ENCODE peak calls at places on chromosomes 12 and 14, in five cellular contexts. S is choroid plexus epithelial cell, F is heart left ventricle, H is fibroblast of pulmonary artery, N is coronary artery. E is an unnamed sample.

GRCh38 chr14:50012644-50013043 is 103.7 kb downstream of the VCPKMT start:
- DNase-seq in S (peak; percentile 59), H (no peak), N (no peak), F (no peak), E (no peak)

GRCh38 chr12:127398026-127398715 is 868.8 kb upstream of the TMEM132C start:
- DNase-seq in H (no peak), F (no peak), N (no peak), S (no peak), E (no peak)

GRCh38 chr12:89352242-89352491 is 134 bp downstream of the DUSP6 start:
- DNase-seq in S (no peak), F (no peak), H (no peak), N (no peak), E (no peak)

GRCh38 chr14:65237023-65237814 is 134.9 kb upstream of the MAX start:
- DNase-seq in F (no peak), N (no peak), H (peak; percentile 53), S (peak; percentile 52), E (no peak)

GRCh38 chr12:69662764-69663163 is 36.3 kb downstream of the BEST3 start:
- DNase-seq in N (no peak), S (no peak), F (no peak), H (no peak), E (no peak)

GRCh38 chr14:105865266-105865903 is 339.0 kb downstream of the TMEM121 start:
- DNase-seq in F (no peak), N (no peak), S (no peak), H (no peak), E (no peak)

GRCh38 chr14:73744874-73745529 is 30.8 kb upstream of the PNMA1 start:
- DNase-seq in S (no peak), N (no peak), F (no peak), H (no peak), E (no peak)

GRCh38 chr14:24058260-24058950 is 6.6 kb downstream of the CARMIL3 start:
- DNase-seq in H (peak; percentile 82), S (peak; percentile 84), N (no peak), F (no peak), E (peak; percentile 97)

GRCh38 chr14:59123975-59124374 is 64.5 kb upstream of the DAAM1 start:
- DNase-seq in N (no peak), S (peak; percentile 61), F (no peak), H (peak; percentile 46), E (no peak)

GRCh38 chr14:59254911-59255545 is 66.6 kb downstream of the DAAM1 start:
- DNase-seq in H (peak; percentile 92), S (peak; percentile 66), N (no peak), F (no peak), E (no peak)

GRCh38 chr12:92784795-92785562 is 82.2 kb downstream of the PLEKHG7 start:
- DNase-seq in H (peak; percentile 89), N (no peak), S (peak; percentile 93), F (no peak), E (no peak)

GRCh38 chr14:96250545-96250944 is 5.5 kb upstream of the BDKRB1 start:
- DNase-seq in N (no peak), S (no peak), H (no peak), F (no peak), E (no peak)

GRCh38 chr12:85568395-85569103 is 267.7 kb downstream of the RASSF9 start:
- DNase-seq in S (no peak), N (no peak), F (peak; percentile 5), H (no peak), E (no peak)

GRCh38 chr12:128844031-128844635 is 9.1 kb upstream of the GLT1D1 start:
- DNase-seq in H (no peak), F (no peak), N (no peak), S (no peak), E (no peak)

GRCh38 chr12:117352883-117353282 is 8.5 kb downstream of the NOS1 start:
- DNase-seq in N (no peak), F (no peak), H (no peak), S (no peak), E (no peak)

GRCh38 chr12:1593232-1594044 is 943 bp downstream of the FBXL14 start:
- DNase-seq in H (peak; percentile 28), S (peak; percentile 52), F (peak; percentile 78), N (no peak), E (no peak)

GRCh38 chr12:90978117-90978770 is 23.3 kb upstream of the CCER1 start:
- DNase-seq in N (no peak), H (peak; percentile 86), S (peak; percentile 87), F (no peak), E (no peak)

GRCh38 chr14:89202413-89202812 is 214.6 kb downstream of the FOXN3 start:
- DNase-seq in N (no peak), S (no peak), H (no peak), F (no peak), E (no peak)

GRCh38 chr12:630656-631632 is 32.3 kb downstream of the NINJ2 start:
- DNase-seq in H (no peak), S (no peak), F (peak; percentile 91), N (no peak), E (no peak)

GRCh38 chr14:66105819-66106218 is 380.4 kb upstream of the CCDC196 start:
- DNase-seq in N (no peak), H (peak; percentile 76), F (no peak), S (peak; percentile 9), E (no peak)

GRCh38 chr14:20469890-20470858 is 968 bp downstream of the PNP start:
- DNase-seq in N (peak; percentile 78), F (peak; percentile 63), H (peak; percentile 72), S (no peak), E (no peak)

GRCh38 chr14:46048127-46048526 is 603.5 kb downstream of the RPL10L start:
- DNase-seq in H (no peak), F (no peak), S (peak; percentile 20), N (no peak), E (no peak)

GRCh38 chr12:94297325-94297724 is 148.9 kb downstream of the PLXNC1 start:
- DNase-seq in N (no peak), H (no peak), S (no peak), F (no peak), E (no peak)

GRCh38 chr12:124725612-124726237 is 137.9 kb downstream of the SCARB1 start:
- DNase-seq in F (no peak), N (no peak), S (no peak), H (no peak), E (no peak)
- TF ChIP-seq CTCF in F (no peak), N (no peak), S (no peak), H (no peak), E (no peak)

GRCh38 chr12:52646613-52647012 is 5.4 kb downstream of the KRT2 start:
- DNase-seq in H (no peak), F (no peak), N (peak; percentile 46), S (no peak), E (no peak)
- TF ChIP-seq CTCF in H (no peak), F (no peak), N (no peak), S (no peak), E (no peak)

GRCh38 chr14:31405106-31405505 is 15.2 kb downstream of the HEATR5A start:
- DNase-seq in H (no peak), N (no peak), F (no peak), S (no peak), E (no peak)
- TF ChIP-seq CTCF in H (no peak), N (no peak), F (no peak), S (no peak), E (no peak)

GRCh38 chr12:124375141-124375788 is 80.4 kb downstream of the RFLNA start:
- DNase-seq in H (no peak), S (no peak), N (no peak), F (no peak), E (no peak)
- TF ChIP-seq CTCF in H (no peak), S (peak; percentile 32), N (no peak), F (peak; percentile 12), E (no peak)

DNA sequence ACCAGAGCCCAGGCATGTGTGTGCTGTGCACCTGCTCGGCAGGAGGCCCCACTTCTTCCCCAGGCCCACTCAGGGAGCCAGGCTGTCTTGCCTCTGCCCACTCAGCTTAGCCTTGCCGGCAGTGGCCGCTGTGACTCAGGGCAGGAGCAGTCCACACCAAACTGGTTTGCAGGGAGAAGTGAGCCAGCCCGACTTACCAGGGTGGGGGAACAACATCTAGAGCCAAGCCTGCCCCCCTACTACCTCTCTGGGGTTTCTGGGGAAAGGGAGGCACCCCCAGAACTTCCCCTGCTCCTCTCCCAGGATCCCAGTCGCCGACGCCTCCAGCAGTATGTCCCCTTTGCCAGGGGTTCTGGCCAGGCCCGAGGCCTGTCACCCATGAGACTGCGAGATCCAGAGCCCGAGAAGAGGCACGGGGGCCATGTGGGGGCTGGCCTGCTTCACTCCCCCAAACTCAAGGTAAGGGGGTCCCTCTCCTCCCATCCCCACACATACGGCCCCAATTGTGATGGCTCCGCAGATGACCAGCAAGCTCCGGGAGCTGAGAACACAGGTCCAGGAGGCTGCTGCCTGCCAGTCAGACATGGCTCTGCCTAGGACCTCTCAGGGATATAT is 3.0 kb downstream of the PLEKHG6 start:
- DNase-seq in S (no peak), F (no peak), N (no peak), H (no peak), E (no peak)
- TF ChIP-seq CTCF in S (no peak), F (no peak), N (no peak), H (no peak), E (no peak)

GRCh38 chr12:49294086-49294803 is 702 bp upstream of the PRPH start:
- DNase-seq in F (no peak), S (no peak), H (no peak), N (no peak), E (no peak)

GRCh38 chr12:49296034-49296835 is 1.3 kb downstream of the PRPH start:
- DNase-seq in N (no peak), S (no peak), F (peak; percentile 73), H (no peak), E (peak; percentile 82)

GRCh38 chr12:49294804-49295086 is 202 bp upstream of the PRPH start:
- DNase-seq in S (no peak), H (no peak), F (no peak), N (no peak), E (no peak)

GRCh38 chr12:49296836-49297694 is 2.1 kb downstream of the PRPH start:
- DNase-seq in H (no peak), S (no peak), N (no peak), F (no peak), E (peak; percentile 74)

DNA sequence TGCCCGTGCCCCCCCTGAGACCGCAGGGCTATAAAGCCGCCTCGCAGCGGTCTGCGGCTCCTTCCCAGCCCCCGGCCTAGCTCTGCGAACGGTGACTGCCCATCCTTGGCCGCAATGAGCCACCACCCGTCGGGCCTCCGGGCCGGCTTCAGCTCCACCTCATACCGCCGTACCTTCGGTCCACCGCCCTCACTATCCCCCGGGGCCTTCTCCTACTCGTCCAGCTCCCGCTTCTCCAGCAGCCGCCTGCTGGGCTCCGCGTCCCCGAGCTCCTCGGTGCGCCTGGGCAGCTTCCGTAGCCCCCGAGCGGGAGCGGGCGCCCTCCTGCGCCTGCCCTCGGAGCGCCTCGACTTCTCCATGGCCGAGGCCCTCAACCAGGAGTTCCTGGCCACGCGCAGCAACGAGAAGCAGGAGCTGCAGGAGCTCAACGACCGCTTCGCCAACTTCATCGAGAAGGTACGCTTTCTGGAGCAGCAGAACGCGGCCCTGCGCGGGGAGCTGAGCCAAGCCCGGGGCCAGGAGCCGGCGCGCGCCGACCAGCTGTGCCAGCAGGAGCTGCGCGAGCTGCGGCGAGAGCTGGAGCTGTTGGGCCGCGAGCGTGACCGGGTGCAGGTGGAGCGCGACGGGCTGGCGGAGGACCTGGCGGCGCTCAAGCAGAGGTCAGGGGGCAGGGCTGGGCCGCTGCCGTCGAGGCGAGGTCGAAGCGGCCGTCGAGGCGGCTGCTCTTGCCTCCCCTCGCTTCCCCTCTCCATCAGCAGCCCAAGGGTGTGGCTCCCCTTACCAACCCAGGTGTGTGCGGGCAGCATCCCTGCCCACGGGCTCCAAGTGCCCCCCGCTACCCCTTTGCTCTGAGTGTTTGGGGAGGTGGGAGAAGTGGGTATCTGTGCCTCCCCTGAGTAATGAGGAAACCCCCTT is at the start of gene PRPH:
- DNase-seq in H (no peak), N (no peak), F (peak; percentile 64), S (no peak), E (no peak)
- TF ChIP-seq CTCF in H (no peak), N (no peak), F (no peak), S (no peak), E (no peak)